ENCODE peak calls at places on chromosomes 4 and X, in ten cellular contexts. One of them, this sample, is unnamed. For H3K4me1, the result is how much of the 10 kb centered on the place peaks cover.

GRCh38 chr4:82745173-82745842 is 53.3 kb downstream of the SCD5 start:
- DNase-seq in transverse colon: no peak
- DNase-seq in uterus: no peak
- DNase-seq in ovary: no peak
- DNase-seq in Peyer's patch: no peak
- DNase-seq in esophagus squamous epithelium: no peak
- DNase-seq in endothelial cell of umbilical vein: no peak
- DNase-seq in HepG2: no peak
- DNase-seq in breast epithelium: no peak
- DNase-seq in stomach: no peak
- DNase-seq in this sample: no peak

GRCh38 chr4:183905081-183905592 is at the start of gene STOX2:
- DNase-seq in transverse colon: peak
- DNase-seq in uterus: peak
- DNase-seq in ovary: peak
- DNase-seq in Peyer's patch: peak
- DNase-seq in esophagus squamous epithelium: peak
- DNase-seq in endothelial cell of umbilical vein: peak
- DNase-seq in HepG2: peak
- DNase-seq in breast epithelium: peak
- DNase-seq in stomach: peak
- DNase-seq in this sample: peak

GRCh38 chr4:7933631-7934510 is 5.8 kb downstream of the AFAP1 start:
- DNase-seq in transverse colon: no peak
- DNase-seq in uterus: no peak
- DNase-seq in ovary: no peak
- DNase-seq in Peyer's patch: no peak
- DNase-seq in esophagus squamous epithelium: no peak
- DNase-seq in endothelial cell of umbilical vein: peak
- DNase-seq in HepG2: no peak
- DNase-seq in breast epithelium: no peak
- DNase-seq in stomach: no peak
- DNase-seq in this sample: peak

GRCh38 chr4:113684534-113685091 is 76.9 kb downstream of the CAMK2D start:
- DNase-seq in transverse colon: peak
- DNase-seq in uterus: peak
- DNase-seq in ovary: peak
- DNase-seq in Peyer's patch: peak
- DNase-seq in esophagus squamous epithelium: no peak
- DNase-seq in endothelial cell of umbilical vein: no peak
- DNase-seq in HepG2: peak
- DNase-seq in breast epithelium: no peak
- DNase-seq in stomach: peak
- DNase-seq in this sample: peak

GRCh38 chr4:140237616-140238352 is 83.8 kb upstream of the MAML3 start:
- DNase-seq in transverse colon: peak
- DNase-seq in uterus: peak
- DNase-seq in ovary: peak
- DNase-seq in Peyer's patch: peak
- DNase-seq in esophagus squamous epithelium: peak
- DNase-seq in endothelial cell of umbilical vein: peak
- DNase-seq in HepG2: no peak
- DNase-seq in breast epithelium: peak
- DNase-seq in stomach: peak
- DNase-seq in this sample: peak

GRCh38 chr4:81493895-81494490 is 22.3 kb upstream of the RASGEF1B start:
- DNase-seq in transverse colon: no peak
- DNase-seq in uterus: no peak
- DNase-seq in ovary: no peak
- DNase-seq in Peyer's patch: no peak
- DNase-seq in esophagus squamous epithelium: no peak
- DNase-seq in endothelial cell of umbilical vein: no peak
- DNase-seq in HepG2: no peak
- DNase-seq in breast epithelium: no peak
- DNase-seq in stomach: no peak
- DNase-seq in this sample: no peak

GRCh38 chr4:139084425-139085093 is 69.0 kb downstream of the NOCT start:
- DNase-seq in transverse colon: no peak
- DNase-seq in uterus: no peak
- DNase-seq in ovary: no peak
- DNase-seq in Peyer's patch: no peak
- DNase-seq in esophagus squamous epithelium: no peak
- DNase-seq in endothelial cell of umbilical vein: no peak
- DNase-seq in HepG2: peak
- DNase-seq in breast epithelium: no peak
- DNase-seq in stomach: no peak
- DNase-seq in this sample: no peak

GRCh38 chrX:132435222-132435621 is 53.6 kb downstream of the MBNL3 start:
- DNase-seq in transverse colon: no peak
- DNase-seq in uterus: no peak
- DNase-seq in ovary: no peak
- DNase-seq in Peyer's patch: no peak
- DNase-seq in esophagus squamous epithelium: no peak
- DNase-seq in endothelial cell of umbilical vein: no peak
- DNase-seq in HepG2: no peak
- DNase-seq in breast epithelium: no peak
- DNase-seq in stomach: no peak
- DNase-seq in this sample: no peak

GRCh38 chr4:1116837-1117236 is 3.5 kb upstream of the RNF212 start:
- DNase-seq in transverse colon: no peak
- DNase-seq in uterus: no peak
- DNase-seq in ovary: no peak
- DNase-seq in Peyer's patch: no peak
- DNase-seq in esophagus squamous epithelium: no peak
- DNase-seq in endothelial cell of umbilical vein: no peak
- DNase-seq in HepG2: no peak
- DNase-seq in breast epithelium: no peak
- DNase-seq in stomach: no peak
- DNase-seq in this sample: no peak

GRCh38 chr4:111400736-111401135 is 744.5 kb upstream of the FAM241A start:
- DNase-seq in transverse colon: no peak
- DNase-seq in uterus: no peak
- DNase-seq in ovary: no peak
- DNase-seq in Peyer's patch: no peak
- DNase-seq in esophagus squamous epithelium: no peak
- DNase-seq in endothelial cell of umbilical vein: peak
- DNase-seq in HepG2: no peak
- DNase-seq in breast epithelium: no peak
- DNase-seq in stomach: no peak
- DNase-seq in this sample: no peak

GRCh38 chrX:71224969-71225368 is 1.9 kb downstream of the GJB1 start:
- DNase-seq in transverse colon: no peak
- DNase-seq in uterus: no peak
- DNase-seq in ovary: peak
- DNase-seq in Peyer's patch: no peak
- DNase-seq in esophagus squamous epithelium: no peak
- DNase-seq in endothelial cell of umbilical vein: no peak
- DNase-seq in HepG2: peak
- DNase-seq in breast epithelium: no peak
- DNase-seq in stomach: no peak
- DNase-seq in this sample: no peak

GRCh38 chr4:2241003-2241402 is 918 bp downstream of the HAUS3 start:
- DNase-seq in transverse colon: no peak
- DNase-seq in uterus: no peak
- DNase-seq in ovary: no peak
- DNase-seq in Peyer's patch: no peak
- DNase-seq in esophagus squamous epithelium: no peak
- DNase-seq in endothelial cell of umbilical vein: no peak
- DNase-seq in HepG2: no peak
- DNase-seq in breast epithelium: no peak
- DNase-seq in stomach: no peak
- DNase-seq in this sample: no peak

GRCh38 chr4:165965503-165965902 is 92.5 kb downstream of the TLL1 start:
- DNase-seq in transverse colon: no peak
- DNase-seq in uterus: no peak
- DNase-seq in ovary: no peak
- DNase-seq in Peyer's patch: no peak
- DNase-seq in esophagus squamous epithelium: no peak
- DNase-seq in endothelial cell of umbilical vein: no peak
- DNase-seq in HepG2: peak
- DNase-seq in breast epithelium: no peak
- DNase-seq in stomach: no peak
- DNase-seq in this sample: no peak

GRCh38 chr4:154332681-154333421 is 158.7 kb downstream of the DCHS2 start:
- DNase-seq in transverse colon: peak
- DNase-seq in uterus: no peak
- DNase-seq in ovary: peak
- DNase-seq in Peyer's patch: no peak
- DNase-seq in esophagus squamous epithelium: no peak
- DNase-seq in endothelial cell of umbilical vein: no peak
- DNase-seq in HepG2: no peak
- DNase-seq in breast epithelium: no peak
- DNase-seq in stomach: no peak
- DNase-seq in this sample: peak

GRCh38 chr4:11428701-11429571 is at the start of gene HS3ST1:
- DNase-seq in transverse colon: peak
- DNase-seq in uterus: peak
- DNase-seq in ovary: peak
- DNase-seq in Peyer's patch: peak
- DNase-seq in esophagus squamous epithelium: peak
- DNase-seq in endothelial cell of umbilical vein: peak
- DNase-seq in HepG2: no peak
- DNase-seq in breast epithelium: peak
- DNase-seq in stomach: peak
- DNase-seq in this sample: peak

GRCh38 chr4:98625920-98626319 is 32.5 kb downstream of the TSPAN5 start:
- DNase-seq in transverse colon: no peak
- DNase-seq in uterus: no peak
- DNase-seq in ovary: no peak
- DNase-seq in Peyer's patch: no peak
- DNase-seq in esophagus squamous epithelium: no peak
- DNase-seq in endothelial cell of umbilical vein: no peak
- DNase-seq in HepG2: no peak
- DNase-seq in breast epithelium: no peak
- DNase-seq in stomach: no peak
- DNase-seq in this sample: no peak

DNA sequence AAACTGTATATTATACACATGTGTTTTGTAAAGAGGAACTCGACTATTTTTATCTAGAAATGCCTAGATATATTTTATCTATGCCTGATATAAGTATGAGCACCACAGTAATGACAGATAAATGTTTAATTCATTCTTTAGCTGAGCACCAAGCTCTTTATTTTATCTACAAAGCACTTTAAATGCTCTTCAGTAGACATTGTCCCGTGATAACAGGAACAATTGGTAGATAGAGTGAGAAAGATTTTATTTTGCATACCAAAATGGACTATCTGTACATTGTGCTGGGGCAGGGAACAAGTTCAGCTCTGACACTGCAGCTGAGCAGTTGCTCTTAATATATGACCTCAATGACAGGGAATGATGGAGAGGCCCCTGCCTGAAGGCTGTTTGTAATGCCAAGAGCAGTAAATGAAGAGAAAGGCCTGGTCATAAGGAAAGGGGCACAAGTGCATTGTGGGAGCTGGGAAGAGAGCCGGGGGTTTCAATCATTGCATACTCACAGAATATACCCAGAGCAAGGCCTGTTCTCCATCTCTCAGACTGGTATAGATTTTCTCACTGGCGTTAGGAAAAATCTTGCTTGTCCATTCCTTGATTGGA is 57.3 kb downstream of the SEPTIN11 start:
- DNase-seq in transverse colon: no peak
- DNase-seq in uterus: no peak
- DNase-seq in ovary: no peak
- DNase-seq in Peyer's patch: no peak
- DNase-seq in esophagus squamous epithelium: no peak
- DNase-seq in endothelial cell of umbilical vein: no peak
- DNase-seq in HepG2: no peak
- DNase-seq in breast epithelium: no peak
- DNase-seq in stomach: no peak
- DNase-seq in this sample: no peak
- H3K4me1 ChIP-seq in transverse colon: under half
- H3K4me1 ChIP-seq in uterus: under half
- H3K4me1 ChIP-seq in ovary: under half
- H3K4me1 ChIP-seq in Peyer's patch: under half
- H3K4me1 ChIP-seq in esophagus squamous epithelium: under half
- H3K4me1 ChIP-seq in endothelial cell of umbilical vein: half or more
- H3K4me1 ChIP-seq in HepG2: under half
- H3K4me1 ChIP-seq in breast epithelium: under half
- H3K4me1 ChIP-seq in stomach: under half
- H3K4me1 ChIP-seq in this sample: under half

GRCh38 chrX:150989420-150989819 is 6.3 kb downstream of the HMGB3 start:
- DNase-seq in transverse colon: no peak
- DNase-seq in uterus: no peak
- DNase-seq in ovary: no peak
- DNase-seq in Peyer's patch: no peak
- DNase-seq in esophagus squamous epithelium: no peak
- DNase-seq in endothelial cell of umbilical vein: no peak
- DNase-seq in HepG2: no peak
- DNase-seq in breast epithelium: no peak
- DNase-seq in stomach: no peak
- DNase-seq in this sample: no peak

DNA sequence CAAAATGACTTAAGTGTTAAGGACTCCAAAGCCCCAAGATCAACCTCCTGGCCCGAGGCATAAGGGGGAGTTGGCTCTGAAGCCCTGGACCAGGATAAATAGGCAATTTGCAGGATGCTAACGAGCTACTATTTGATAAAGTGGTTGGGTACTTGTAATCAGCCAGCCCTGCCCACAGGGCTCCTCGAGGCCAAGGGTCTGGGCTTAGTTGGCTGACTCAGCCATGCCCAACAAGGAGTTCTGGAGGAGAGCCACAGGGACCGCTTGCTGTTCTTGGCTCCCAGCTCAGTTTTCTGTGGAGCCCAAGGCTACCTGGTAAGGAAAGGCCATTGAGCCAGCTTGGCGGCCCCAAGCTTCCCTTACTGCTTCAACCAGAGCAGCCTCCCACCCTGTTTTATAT is 7.8 kb downstream of the HMGB3 start:
- DNase-seq in transverse colon: no peak
- DNase-seq in uterus: no peak
- DNase-seq in ovary: no peak
- DNase-seq in Peyer's patch: no peak
- DNase-seq in esophagus squamous epithelium: no peak
- DNase-seq in endothelial cell of umbilical vein: no peak
- DNase-seq in HepG2: no peak
- DNase-seq in breast epithelium: no peak
- DNase-seq in stomach: no peak
- DNase-seq in this sample: no peak
- TF ChIP-seq POLR2A in transverse colon: no peak
- TF ChIP-seq POLR2A in uterus: no peak
- TF ChIP-seq POLR2A in ovary: no peak
- TF ChIP-seq POLR2A in Peyer's patch: no peak
- TF ChIP-seq POLR2A in esophagus squamous epithelium: no peak
- TF ChIP-seq POLR2A in endothelial cell of umbilical vein: no peak
- TF ChIP-seq POLR2A in HepG2: no peak
- TF ChIP-seq POLR2A in breast epithelium: no peak
- TF ChIP-seq POLR2A in stomach: no peak
- TF ChIP-seq POLR2A in this sample: no peak

GRCh38 chr4:161343188-161343950 is 820.4 kb downstream of the FSTL5 start:
- DNase-seq in transverse colon: no peak
- DNase-seq in uterus: no peak
- DNase-seq in ovary: no peak
- DNase-seq in Peyer's patch: no peak
- DNase-seq in esophagus squamous epithelium: no peak
- DNase-seq in endothelial cell of umbilical vein: no peak
- DNase-seq in HepG2: no peak
- DNase-seq in breast epithelium: no peak
- DNase-seq in stomach: no peak
- DNase-seq in this sample: no peak
- H3K27ac ChIP-seq in transverse colon: no peak
- H3K27ac ChIP-seq in uterus: no peak
- H3K27ac ChIP-seq in ovary: no peak
- H3K27ac ChIP-seq in Peyer's patch: no peak
- H3K27ac ChIP-seq in esophagus squamous epithelium: no peak
- H3K27ac ChIP-seq in endothelial cell of umbilical vein: no peak
- H3K27ac ChIP-seq in HepG2: no peak
- H3K27ac ChIP-seq in breast epithelium: no peak
- H3K27ac ChIP-seq in stomach: no peak
- H3K27ac ChIP-seq in this sample: no peak

GRCh38 chrX:70171636-70172035 is 5.6 kb upstream of the DGAT2L6 start:
- DNase-seq in transverse colon: no peak
- DNase-seq in uterus: no peak
- DNase-seq in ovary: no peak
- DNase-seq in Peyer's patch: no peak
- DNase-seq in esophagus squamous epithelium: no peak
- DNase-seq in endothelial cell of umbilical vein: no peak
- DNase-seq in HepG2: no peak
- DNase-seq in breast epithelium: no peak
- DNase-seq in stomach: no peak
- DNase-seq in this sample: no peak
- H3K4me1 ChIP-seq in transverse colon: under half
- H3K4me1 ChIP-seq in uterus: under half
- H3K4me1 ChIP-seq in ovary: under half
- H3K4me1 ChIP-seq in Peyer's patch: under half
- H3K4me1 ChIP-seq in esophagus squamous epithelium: under half
- H3K4me1 ChIP-seq in endothelial cell of umbilical vein: under half
- H3K4me1 ChIP-seq in HepG2: under half
- H3K4me1 ChIP-seq in breast epithelium: under half
- H3K4me1 ChIP-seq in stomach: under half
- H3K4me1 ChIP-seq in this sample: under half

This sample was measured in sigmoid colon.